ENCODE peak calls at places on chromosomes 3 and 15, in eight cellular contexts. One of them, this sample, is unnamed.

GRCh38 chr3:111976254-111976653 is 2.6 kb upstream of the ABHD10 start:
- DNase-seq in NCI-H2171 treated with DMSO at 0.1 percent for 48 hours: no peak
- DNase-seq in iris pigment epithelial cell: no peak
- DNase-seq in ecto neural progenitor cell: no peak
- DNase-seq in amygdala: no peak
- DNase-seq in NCI-H774: no peak
- DNase-seq in GDM1: no peak
- DNase-seq in T-cell: no peak
- DNase-seq in this sample: no peak

GRCh38 chr3:139388961-139389551 is 391 bp downstream of the COPB2 start:
- DNase-seq in NCI-H2171 treated with DMSO at 0.1 percent for 48 hours: peak; percentile 43
- DNase-seq in NCI-H774: no peak
- DNase-seq in ecto neural progenitor cell: no peak
- DNase-seq in iris pigment epithelial cell: peak; percentile 9
- DNase-seq in T-cell: no peak
- DNase-seq in amygdala: no peak
- DNase-seq in GDM1: no peak
- DNase-seq in this sample: no peak

GRCh38 chr3:49813497-49814174 is at the start of gene UBA7:
- DNase-seq in GDM1: peak; percentile 45
- DNase-seq in NCI-H774: no peak
- DNase-seq in T-cell: peak; percentile 39
- DNase-seq in ecto neural progenitor cell: no peak
- DNase-seq in amygdala: peak; percentile 14
- DNase-seq in iris pigment epithelial cell: peak; percentile 75
- DNase-seq in NCI-H2171 treated with DMSO at 0.1 percent for 48 hours: no peak
- DNase-seq in this sample: no peak

GRCh38 chr3:118075873-118076272 is 958.8 kb downstream of the IGSF11 start:
- DNase-seq in NCI-H2171 treated with DMSO at 0.1 percent for 48 hours: peak; percentile 35
- DNase-seq in iris pigment epithelial cell: no peak
- DNase-seq in T-cell: no peak
- DNase-seq in ecto neural progenitor cell: no peak
- DNase-seq in NCI-H774: no peak
- DNase-seq in GDM1: no peak
- DNase-seq in amygdala: no peak
- DNase-seq in this sample: no peak

GRCh38 chr15:95715919-95716318 is 614.6 kb upstream of the NR2F2 start:
- DNase-seq in iris pigment epithelial cell: no peak
- DNase-seq in NCI-H774: no peak
- DNase-seq in T-cell: no peak
- DNase-seq in NCI-H2171 treated with DMSO at 0.1 percent for 48 hours: peak; percentile 46
- DNase-seq in GDM1: no peak
- DNase-seq in amygdala: no peak
- DNase-seq in ecto neural progenitor cell: no peak
- DNase-seq in this sample: no peak

GRCh38 chr3:135240426-135240825 is 445.4 kb downstream of the EPHB1 start:
- DNase-seq in iris pigment epithelial cell: no peak
- DNase-seq in ecto neural progenitor cell: no peak
- DNase-seq in NCI-H774: no peak
- DNase-seq in GDM1: no peak
- DNase-seq in NCI-H2171 treated with DMSO at 0.1 percent for 48 hours: no peak
- DNase-seq in T-cell: no peak
- DNase-seq in amygdala: no peak
- DNase-seq in this sample: no peak

GRCh38 chr3:16604433-16604832 is 790 bp downstream of the DAZL start:
- DNase-seq in NCI-H2171 treated with DMSO at 0.1 percent for 48 hours: no peak
- DNase-seq in amygdala: no peak
- DNase-seq in iris pigment epithelial cell: no peak
- DNase-seq in NCI-H774: no peak
- DNase-seq in ecto neural progenitor cell: no peak
- DNase-seq in T-cell: no peak
- DNase-seq in GDM1: no peak
- DNase-seq in this sample: no peak

GRCh38 chr3:86251781-86252180 is 739.2 kb downstream of the VGLL3 start:
- DNase-seq in ecto neural progenitor cell: no peak
- DNase-seq in GDM1: no peak
- DNase-seq in T-cell: no peak
- DNase-seq in NCI-H2171 treated with DMSO at 0.1 percent for 48 hours: peak; percentile 1
- DNase-seq in amygdala: no peak
- DNase-seq in iris pigment epithelial cell: no peak
- DNase-seq in NCI-H774: no peak
- DNase-seq in this sample: no peak

GRCh38 chr3:126551839-126552687 is 6.7 kb downstream of the C3orf22 start:
- DNase-seq in GDM1: no peak
- DNase-seq in NCI-H2171 treated with DMSO at 0.1 percent for 48 hours: no peak
- DNase-seq in amygdala: no peak
- DNase-seq in iris pigment epithelial cell: no peak
- DNase-seq in NCI-H774: no peak
- DNase-seq in ecto neural progenitor cell: peak; percentile 48
- DNase-seq in T-cell: peak; percentile 18
- DNase-seq in this sample: no peak

GRCh38 chr15:81338422-81339007 is 14.6 kb upstream of the STARD5 start:
- DNase-seq in amygdala: no peak
- DNase-seq in NCI-H774: no peak
- DNase-seq in iris pigment epithelial cell: peak; percentile 94
- DNase-seq in T-cell: no peak
- DNase-seq in ecto neural progenitor cell: peak; percentile 14
- DNase-seq in GDM1: no peak
- DNase-seq in NCI-H2171 treated with DMSO at 0.1 percent for 48 hours: no peak
- DNase-seq in this sample: no peak

GRCh38 chr15:88264622-88265021 is 8.1 kb upstream of the NTRK3 start:
- DNase-seq in GDM1: no peak
- DNase-seq in amygdala: no peak
- DNase-seq in NCI-H2171 treated with DMSO at 0.1 percent for 48 hours: no peak
- DNase-seq in iris pigment epithelial cell: no peak
- DNase-seq in T-cell: no peak
- DNase-seq in ecto neural progenitor cell: no peak
- DNase-seq in NCI-H774: no peak
- DNase-seq in this sample: no peak

GRCh38 chr3:170907519-170908234 is 760 bp downstream of the EIF5A2 start:
- DNase-seq in ecto neural progenitor cell: peak; percentile 47
- DNase-seq in T-cell: no peak
- DNase-seq in NCI-H774: no peak
- DNase-seq in iris pigment epithelial cell: peak; percentile 24
- DNase-seq in amygdala: no peak
- DNase-seq in GDM1: no peak
- DNase-seq in NCI-H2171 treated with DMSO at 0.1 percent for 48 hours: no peak
- DNase-seq in this sample: no peak

GRCh38 chr3:9876991-9877390 is 3.1 kb downstream of the CIDEC start:
- DNase-seq in iris pigment epithelial cell: no peak
- DNase-seq in GDM1: no peak
- DNase-seq in NCI-H2171 treated with DMSO at 0.1 percent for 48 hours: no peak
- DNase-seq in T-cell: no peak
- DNase-seq in amygdala: no peak
- DNase-seq in ecto neural progenitor cell: no peak
- DNase-seq in NCI-H774: no peak
- DNase-seq in this sample: no peak

GRCh38 chr3:134294302-134294925 is 43.8 kb upstream of the RYK start:
- DNase-seq in NCI-H2171 treated with DMSO at 0.1 percent for 48 hours: no peak
- DNase-seq in amygdala: no peak
- DNase-seq in T-cell: peak; percentile 59
- DNase-seq in ecto neural progenitor cell: no peak
- DNase-seq in NCI-H774: no peak
- DNase-seq in iris pigment epithelial cell: no peak
- DNase-seq in GDM1: peak; percentile 50
- DNase-seq in this sample: no peak

GRCh38 chr15:62578960-62579359 is 413.9 kb upstream of the C2CD4B start:
- DNase-seq in NCI-H2171 treated with DMSO at 0.1 percent for 48 hours: no peak
- DNase-seq in T-cell: no peak
- DNase-seq in amygdala: no peak
- DNase-seq in GDM1: no peak
- DNase-seq in iris pigment epithelial cell: no peak
- DNase-seq in NCI-H774: no peak
- DNase-seq in ecto neural progenitor cell: no peak
- DNase-seq in this sample: no peak

GRCh38 chr3:136194409-136195257 is 1.5 kb downstream of the MSL2 start:
- DNase-seq in amygdala: no peak
- DNase-seq in T-cell: peak; percentile 92
- DNase-seq in iris pigment epithelial cell: peak; percentile 34
- DNase-seq in GDM1: no peak
- DNase-seq in ecto neural progenitor cell: peak; percentile 60
- DNase-seq in NCI-H2171 treated with DMSO at 0.1 percent for 48 hours: peak; percentile 44
- DNase-seq in NCI-H774: no peak
- DNase-seq in this sample: no peak

GRCh38 chr3:100103558-100104441 is 10.5 kb downstream of the FILIP1L start:
- DNase-seq in iris pigment epithelial cell: peak; percentile 94
- DNase-seq in GDM1: no peak
- DNase-seq in amygdala: no peak
- DNase-seq in T-cell: no peak
- DNase-seq in NCI-H2171 treated with DMSO at 0.1 percent for 48 hours: no peak
- DNase-seq in ecto neural progenitor cell: no peak
- DNase-seq in NCI-H774: peak; percentile 35
- DNase-seq in this sample: no peak

GRCh38 chr15:39584662-39585393 is 3.9 kb downstream of the THBS1 start:
- DNase-seq in T-cell: no peak
- DNase-seq in ecto neural progenitor cell: no peak
- DNase-seq in iris pigment epithelial cell: no peak
- DNase-seq in amygdala: no peak
- DNase-seq in NCI-H774: no peak
- DNase-seq in NCI-H2171 treated with DMSO at 0.1 percent for 48 hours: no peak
- DNase-seq in GDM1: peak; percentile 12
- DNase-seq in this sample: no peak

GRCh38 chr3:23948761-23949160 is 3.7 kb downstream of the NR1D2 start:
- DNase-seq in iris pigment epithelial cell: peak; percentile 67
- DNase-seq in ecto neural progenitor cell: no peak
- DNase-seq in NCI-H774: no peak
- DNase-seq in T-cell: no peak
- DNase-seq in amygdala: no peak
- DNase-seq in NCI-H2171 treated with DMSO at 0.1 percent for 48 hours: no peak
- DNase-seq in GDM1: no peak
- DNase-seq in this sample: no peak

GRCh38 chr3:188133219-188133618 is 20.7 kb upstream of the LPP start:
- DNase-seq in iris pigment epithelial cell: peak; percentile 96
- DNase-seq in amygdala: no peak
- DNase-seq in GDM1: no peak
- DNase-seq in ecto neural progenitor cell: no peak
- DNase-seq in NCI-H2171 treated with DMSO at 0.1 percent for 48 hours: no peak
- DNase-seq in NCI-H774: no peak
- DNase-seq in T-cell: no peak
- DNase-seq in this sample: no peak

GRCh38 chr3:49802719-49803463 is at the start of gene INKA1:
- DNase-seq in GDM1: peak; percentile 83
- DNase-seq in NCI-H2171 treated with DMSO at 0.1 percent for 48 hours: peak; percentile 70
- DNase-seq in T-cell: peak; percentile 81
- DNase-seq in amygdala: peak; percentile 80
- DNase-seq in NCI-H774: peak; percentile 52
- DNase-seq in iris pigment epithelial cell: peak; percentile 77
- DNase-seq in ecto neural progenitor cell: peak; percentile 92
- DNase-seq in this sample: peak; percentile 78

GRCh38 chr3:126464997-126465396 is 10.7 kb downstream of the ZXDC start:
- DNase-seq in NCI-H774: no peak
- DNase-seq in amygdala: no peak
- DNase-seq in NCI-H2171 treated with DMSO at 0.1 percent for 48 hours: peak; percentile 37
- DNase-seq in iris pigment epithelial cell: no peak
- DNase-seq in T-cell: no peak
- DNase-seq in GDM1: no peak
- DNase-seq in ecto neural progenitor cell: no peak
- DNase-seq in this sample: no peak

GRCh38 chr15:26132786-26133185 is 269.7 kb upstream of the ATP10A start:
- DNase-seq in NCI-H2171 treated with DMSO at 0.1 percent for 48 hours: no peak
- DNase-seq in ecto neural progenitor cell: no peak
- DNase-seq in GDM1: no peak
- DNase-seq in NCI-H774: no peak
- DNase-seq in T-cell: no peak
- DNase-seq in amygdala: no peak
- DNase-seq in iris pigment epithelial cell: no peak
- DNase-seq in this sample: no peak

GRCh38 chr15:101168463-101168824 is 83.4 kb downstream of the CHSY1 start:
- DNase-seq in amygdala: no peak
- DNase-seq in NCI-H2171 treated with DMSO at 0.1 percent for 48 hours: no peak
- DNase-seq in ecto neural progenitor cell: no peak
- DNase-seq in GDM1: no peak
- DNase-seq in iris pigment epithelial cell: no peak
- DNase-seq in NCI-H774: no peak
- DNase-seq in T-cell: no peak
- DNase-seq in this sample: peak; percentile 34

GRCh38 chr3:146421814-146422748 is 47.3 kb downstream of the PLSCR2 start:
- DNase-seq in ecto neural progenitor cell: no peak
- DNase-seq in NCI-H2171 treated with DMSO at 0.1 percent for 48 hours: no peak
- DNase-seq in NCI-H774: no peak
- DNase-seq in amygdala: no peak
- DNase-seq in iris pigment epithelial cell: peak; percentile 94
- DNase-seq in GDM1: no peak
- DNase-seq in T-cell: no peak
- DNase-seq in this sample: no peak

GRCh38 chr3:8990266-8991215 is 27.3 kb upstream of the RAD18 start:
- DNase-seq in ecto neural progenitor cell: no peak
- DNase-seq in NCI-H2171 treated with DMSO at 0.1 percent for 48 hours: no peak
- DNase-seq in NCI-H774: no peak
- DNase-seq in T-cell: no peak
- DNase-seq in iris pigment epithelial cell: peak; percentile 43
- DNase-seq in GDM1: no peak
- DNase-seq in amygdala: no peak
- DNase-seq in this sample: no peak

GRCh38 chr3:24359645-24360462 is 134.8 kb downstream of the THRB start:
- DNase-seq in GDM1: no peak
- DNase-seq in ecto neural progenitor cell: no peak
- DNase-seq in iris pigment epithelial cell: no peak
- DNase-seq in NCI-H2171 treated with DMSO at 0.1 percent for 48 hours: no peak
- DNase-seq in T-cell: no peak
- DNase-seq in NCI-H774: no peak
- DNase-seq in amygdala: no peak
- DNase-seq in this sample: no peak

GRCh38 chr3:12458901-12459300 is 25.4 kb upstream of the TSEN2 start:
- DNase-seq in T-cell: no peak
- DNase-seq in iris pigment epithelial cell: no peak
- DNase-seq in GDM1: no peak
- DNase-seq in ecto neural progenitor cell: no peak
- DNase-seq in NCI-H774: no peak
- DNase-seq in NCI-H2171 treated with DMSO at 0.1 percent for 48 hours: no peak
- DNase-seq in amygdala: no peak
- DNase-seq in this sample: no peak

GRCh38 chr3:66411436-66411835 is 89.4 kb downstream of the LRIG1 start:
- DNase-seq in amygdala: no peak
- DNase-seq in iris pigment epithelial cell: no peak
- DNase-seq in GDM1: no peak
- DNase-seq in NCI-H774: no peak
- DNase-seq in T-cell: no peak
- DNase-seq in ecto neural progenitor cell: no peak
- DNase-seq in NCI-H2171 treated with DMSO at 0.1 percent for 48 hours: no peak
- DNase-seq in this sample: no peak

GRCh38 chr3:130963878-130964277 is 62.7 kb downstream of the ASTE1 start:
- DNase-seq in ecto neural progenitor cell: no peak
- DNase-seq in GDM1: no peak
- DNase-seq in NCI-H774: no peak
- DNase-seq in amygdala: no peak
- DNase-seq in iris pigment epithelial cell: peak; percentile 98
- DNase-seq in NCI-H2171 treated with DMSO at 0.1 percent for 48 hours: no peak
- DNase-seq in T-cell: no peak
- DNase-seq in this sample: peak; percentile 1

GRCh38 chr3:177679568-177680441 is 482.5 kb upstream of the TBL1XR1 start:
- DNase-seq in GDM1: peak; percentile 56
- DNase-seq in amygdala: no peak
- DNase-seq in ecto neural progenitor cell: no peak
- DNase-seq in NCI-H774: no peak
- DNase-seq in iris pigment epithelial cell: peak; percentile 83
- DNase-seq in NCI-H2171 treated with DMSO at 0.1 percent for 48 hours: no peak
- DNase-seq in T-cell: no peak
- DNase-seq in this sample: no peak

GRCh38 chr3:13655074-13655913 is 106.4 kb downstream of the FBLN2 start:
- DNase-seq in amygdala: no peak
- DNase-seq in iris pigment epithelial cell: peak; percentile 29
- DNase-seq in ecto neural progenitor cell: peak; percentile 86
- DNase-seq in T-cell: no peak
- DNase-seq in NCI-H2171 treated with DMSO at 0.1 percent for 48 hours: no peak
- DNase-seq in GDM1: no peak
- DNase-seq in NCI-H774: no peak
- DNase-seq in this sample: no peak

GRCh38 chr3:127218457-127218922 is 25.6 kb downstream of the PRR23E start:
- DNase-seq in ecto neural progenitor cell: no peak
- DNase-seq in T-cell: no peak
- DNase-seq in NCI-H2171 treated with DMSO at 0.1 percent for 48 hours: no peak
- DNase-seq in NCI-H774: no peak
- DNase-seq in iris pigment epithelial cell: no peak
- DNase-seq in GDM1: no peak
- DNase-seq in amygdala: no peak
- DNase-seq in this sample: no peak

GRCh38 chr3:129651316-129652202 is 45.1 kb upstream of the PLXND1 start:
- DNase-seq in T-cell: no peak
- DNase-seq in ecto neural progenitor cell: no peak
- DNase-seq in NCI-H774: no peak
- DNase-seq in amygdala: peak; percentile 42
- DNase-seq in GDM1: no peak
- DNase-seq in iris pigment epithelial cell: peak; percentile 83
- DNase-seq in NCI-H2171 treated with DMSO at 0.1 percent for 48 hours: peak; percentile 53
- DNase-seq in this sample: peak; percentile 66

This sample was measured in hippocampal formation.